ENCODE peak calls at places on chromosome 13, in five cellular contexts. One of them, this sample, is unnamed. For H3K4me1, H3K27me3 and H3K36me3, the result is how much of the 10 kb centered on the place peaks cover.

GRCh38 chr13:35474551-35474950 is 1.9 kb downstream of the MAB21L1 start:
- DNase-seq in spleen: no peak
- DNase-seq in esophagus squamous epithelium: no peak
- DNase-seq in left ventricle myocardium inferior: no peak
- DNase-seq in suprapubic skin: no peak
- DNase-seq in this sample: no peak

GRCh38 chr13:37303610-37304009 is 198.1 kb upstream of the CSNK1A1L start:
- DNase-seq in left ventricle myocardium inferior: no peak
- DNase-seq in esophagus squamous epithelium: no peak
- DNase-seq in spleen: no peak
- DNase-seq in suprapubic skin: no peak
- DNase-seq in this sample: no peak

GRCh38 chr13:91216928-91217700 is 130.4 kb upstream of the MIR17HG start:
- DNase-seq in esophagus squamous epithelium: no peak
- DNase-seq in suprapubic skin: no peak
- DNase-seq in spleen: no peak
- DNase-seq in left ventricle myocardium inferior: no peak
- DNase-seq in this sample: no peak

GRCh38 chr13:36839281-36839680 is 20.3 kb downstream of the RFXAP start:
- DNase-seq in esophagus squamous epithelium: no peak
- DNase-seq in suprapubic skin: no peak
- DNase-seq in left ventricle myocardium inferior: no peak
- DNase-seq in spleen: no peak
- DNase-seq in this sample: no peak

GRCh38 chr13:59391696-59392095 is 772.0 kb downstream of the DIAPH3 start:
- DNase-seq in esophagus squamous epithelium: no peak
- DNase-seq in left ventricle myocardium inferior: no peak
- DNase-seq in suprapubic skin: no peak
- DNase-seq in spleen: no peak
- DNase-seq in this sample: no peak

GRCh38 chr13:42992585-42993122 is 613 bp upstream of the EPSTI1 start:
- DNase-seq in esophagus squamous epithelium: no peak
- DNase-seq in left ventricle myocardium inferior: no peak
- DNase-seq in suprapubic skin: no peak
- DNase-seq in spleen: no peak
- DNase-seq in this sample: no peak

GRCh38 chr13:63088226-63088625 is 1672.6 kb upstream of the PCDH20 start:
- DNase-seq in esophagus squamous epithelium: no peak
- DNase-seq in suprapubic skin: no peak
- DNase-seq in left ventricle myocardium inferior: no peak
- DNase-seq in spleen: no peak
- DNase-seq in this sample: no peak

GRCh38 chr13:32804673-32805260 is 211.5 kb upstream of the KL start:
- DNase-seq in esophagus squamous epithelium: no peak
- DNase-seq in left ventricle myocardium inferior: no peak
- DNase-seq in suprapubic skin: no peak
- DNase-seq in spleen: no peak
- DNase-seq in this sample: no peak

GRCh38 chr13:110431425-110431824 is 124.3 kb downstream of the COL4A2 start:
- DNase-seq in spleen: no peak
- DNase-seq in esophagus squamous epithelium: no peak
- DNase-seq in suprapubic skin: no peak
- DNase-seq in left ventricle myocardium inferior: no peak
- DNase-seq in this sample: no peak

GRCh38 chr13:43874512-43875092 is 4.9 kb downstream of the CCDC122 start:
- DNase-seq in left ventricle myocardium inferior: no peak
- DNase-seq in esophagus squamous epithelium: no peak
- DNase-seq in suprapubic skin: no peak
- DNase-seq in spleen: no peak
- DNase-seq in this sample: no peak

GRCh38 chr13:102729560-102730275 is 34.9 kb upstream of the METTL21C start:
- DNase-seq in left ventricle myocardium inferior: no peak
- DNase-seq in esophagus squamous epithelium: no peak
- DNase-seq in suprapubic skin: no peak
- DNase-seq in spleen: no peak
- DNase-seq in this sample: no peak

GRCh38 chr13:24894277-24894971 is 130.5 kb downstream of the RNF17 start:
- DNase-seq in esophagus squamous epithelium: no peak
- DNase-seq in spleen: no peak
- DNase-seq in left ventricle myocardium inferior: no peak
- DNase-seq in suprapubic skin: no peak
- DNase-seq in this sample: no peak

GRCh38 chr13:90719452-90719851 is 628.0 kb upstream of the MIR17HG start:
- DNase-seq in suprapubic skin: no peak
- DNase-seq in left ventricle myocardium inferior: no peak
- DNase-seq in spleen: no peak
- DNase-seq in esophagus squamous epithelium: no peak
- DNase-seq in this sample: no peak

GRCh38 chr13:29964181-29964845 is 113.9 kb upstream of the UBL3 start:
- DNase-seq in suprapubic skin: no peak
- DNase-seq in spleen: no peak
- DNase-seq in left ventricle myocardium inferior: no peak
- DNase-seq in esophagus squamous epithelium: no peak
- DNase-seq in this sample: no peak

GRCh38 chr13:29935309-29935981 is 85.0 kb upstream of the UBL3 start:
- DNase-seq in esophagus squamous epithelium: no peak
- DNase-seq in suprapubic skin: no peak
- DNase-seq in left ventricle myocardium inferior: no peak
- DNase-seq in spleen: peak
- DNase-seq in this sample: no peak

GRCh38 chr13:76820759-76821158 is 65.4 kb downstream of the KCTD12 start:
- DNase-seq in esophagus squamous epithelium: no peak
- DNase-seq in left ventricle myocardium inferior: peak
- DNase-seq in suprapubic skin: peak
- DNase-seq in spleen: no peak
- DNase-seq in this sample: no peak

GRCh38 chr13:67048084-67048792 is 181.9 kb downstream of the PCDH9 start:
- DNase-seq in esophagus squamous epithelium: no peak
- DNase-seq in spleen: no peak
- DNase-seq in left ventricle myocardium inferior: no peak
- DNase-seq in suprapubic skin: no peak
- DNase-seq in this sample: no peak

GRCh38 chr13:83907196-83907989 is 25.1 kb upstream of the SLITRK1 start:
- DNase-seq in esophagus squamous epithelium: no peak
- DNase-seq in suprapubic skin: no peak
- DNase-seq in spleen: no peak
- DNase-seq in left ventricle myocardium inferior: no peak
- DNase-seq in this sample: no peak

GRCh38 chr13:83906240-83906820 is 24.1 kb upstream of the SLITRK1 start:
- DNase-seq in left ventricle myocardium inferior: no peak
- DNase-seq in spleen: no peak
- DNase-seq in suprapubic skin: no peak
- DNase-seq in esophagus squamous epithelium: no peak
- DNase-seq in this sample: no peak

DNA sequence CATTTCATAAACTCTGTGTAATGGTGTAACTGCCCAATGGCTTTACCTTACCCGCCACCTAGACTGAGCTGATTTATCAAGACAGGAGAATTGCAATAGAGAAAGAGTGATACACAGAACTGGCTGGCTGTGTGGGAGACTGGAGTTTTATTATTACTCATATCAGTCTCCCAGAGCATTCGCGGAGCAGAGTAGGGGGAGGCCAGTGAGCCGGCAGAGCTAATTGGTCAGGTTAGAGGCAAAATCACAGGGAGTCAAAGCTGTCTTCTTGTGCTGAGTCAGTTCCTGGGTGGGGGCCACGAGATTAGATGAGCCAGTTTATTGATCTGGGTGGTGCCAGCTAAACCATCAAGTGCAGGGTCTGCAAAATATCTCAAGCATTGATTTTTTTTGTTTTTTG is 23.4 kb upstream of the SLITRK1 start:
- DNase-seq in left ventricle myocardium inferior: no peak
- DNase-seq in suprapubic skin: no peak
- DNase-seq in esophagus squamous epithelium: no peak
- DNase-seq in spleen: no peak
- DNase-seq in this sample: no peak
- H3K4me1 ChIP-seq in left ventricle myocardium inferior: under half
- H3K4me1 ChIP-seq in suprapubic skin: under half
- H3K4me1 ChIP-seq in esophagus squamous epithelium: under half
- H3K4me1 ChIP-seq in spleen: under half
- H3K4me1 ChIP-seq in this sample: under half

GRCh38 chr13:34035676-34036325 is 217.9 kb downstream of the RFC3 start:
- DNase-seq in left ventricle myocardium inferior: no peak
- DNase-seq in suprapubic skin: no peak
- DNase-seq in esophagus squamous epithelium: no peak
- DNase-seq in spleen: no peak
- DNase-seq in this sample: no peak
- H3K27me3 ChIP-seq in left ventricle myocardium inferior: under half
- H3K27me3 ChIP-seq in suprapubic skin: under half
- H3K27me3 ChIP-seq in esophagus squamous epithelium: under half
- H3K27me3 ChIP-seq in spleen: under half
- H3K27me3 ChIP-seq in this sample: under half

GRCh38 chr13:112496166-112496565 is 91.8 kb downstream of the TUBGCP3 start:
- DNase-seq in suprapubic skin: no peak
- DNase-seq in left ventricle myocardium inferior: no peak
- DNase-seq in spleen: no peak
- DNase-seq in esophagus squamous epithelium: no peak
- DNase-seq in this sample: no peak
- H3K36me3 ChIP-seq in suprapubic skin: under half
- H3K36me3 ChIP-seq in left ventricle myocardium inferior: half or more
- H3K36me3 ChIP-seq in spleen: under half
- H3K36me3 ChIP-seq in esophagus squamous epithelium: under half
- H3K36me3 ChIP-seq in this sample: half or more

DNA sequence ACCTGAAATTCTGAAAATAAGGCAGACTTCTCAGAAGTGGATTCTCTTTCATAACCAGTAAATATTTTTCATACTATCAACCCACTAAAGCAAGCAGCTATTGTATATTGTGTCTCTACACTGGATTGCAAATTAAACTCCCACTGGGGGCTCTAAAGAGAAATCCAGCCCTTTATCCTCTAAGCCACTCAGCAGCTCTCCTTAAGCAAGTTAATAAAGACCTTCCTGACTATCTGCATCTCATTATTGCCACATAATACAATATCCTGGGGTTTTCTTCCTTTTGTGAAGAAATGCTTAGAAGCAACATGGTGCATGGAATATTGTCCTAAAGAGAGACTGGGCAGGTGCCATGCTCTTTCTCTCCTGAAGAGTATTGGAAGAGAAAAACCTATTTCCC is 521.3 kb downstream of the MYO16 start:
- DNase-seq in left ventricle myocardium inferior: no peak
- DNase-seq in esophagus squamous epithelium: no peak
- DNase-seq in suprapubic skin: no peak
- DNase-seq in spleen: no peak
- DNase-seq in this sample: no peak
- H3K4me1 ChIP-seq in left ventricle myocardium inferior: under half
- H3K4me1 ChIP-seq in esophagus squamous epithelium: half or more
- H3K4me1 ChIP-seq in suprapubic skin: under half
- H3K4me1 ChIP-seq in spleen: under half
- H3K4me1 ChIP-seq in this sample: under half

DNA sequence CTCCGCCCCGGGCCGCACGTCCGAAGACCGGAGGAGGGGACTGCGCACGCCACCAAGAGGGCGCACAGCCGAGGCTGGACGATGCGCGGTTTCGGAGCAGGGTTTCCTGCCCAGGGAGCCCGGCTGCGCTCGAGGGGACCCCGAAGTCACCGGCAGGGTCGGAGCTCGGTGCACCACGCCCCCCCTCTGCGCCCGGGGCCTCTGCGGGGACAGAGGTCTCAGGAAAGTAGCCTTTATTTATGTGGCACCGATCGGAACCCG is 108.9 kb upstream of the DOCK9 start:
- DNase-seq in esophagus squamous epithelium: no peak
- DNase-seq in suprapubic skin: peak
- DNase-seq in spleen: no peak
- DNase-seq in left ventricle myocardium inferior: peak
- DNase-seq in this sample: peak
- H3K27me3 ChIP-seq in esophagus squamous epithelium: under half
- H3K27me3 ChIP-seq in suprapubic skin: under half
- H3K27me3 ChIP-seq in spleen: half or more
- H3K27me3 ChIP-seq in left ventricle myocardium inferior: under half
- H3K27me3 ChIP-seq in this sample: under half

This sample was measured in upper lobe of right lung.